ENCODE peak calls at places on chromosomes 7 and 10, in eight cellular contexts. One of them, this sample, is unnamed.

GRCh38 chr7:123782071-123782798 is 33.4 kb upstream of the WASL start:
- DNase-seq in WTC11: no peak
- DNase-seq in IMR-90: no peak
- DNase-seq in fibroblast of mammary gland: no peak
- DNase-seq in astrocyte of the spinal cord: no peak
- DNase-seq in osteoblast: no peak
- DNase-seq in GM12865: no peak
- DNase-seq in K562: no peak
- DNase-seq in this sample: no peak

GRCh38 chr7:38975944-38976392 is 1.7 kb upstream of the POU6F2 start:
- DNase-seq in WTC11: peak; percentile 75
- DNase-seq in IMR-90: no peak
- DNase-seq in fibroblast of mammary gland: no peak
- DNase-seq in astrocyte of the spinal cord: no peak
- DNase-seq in osteoblast: peak; percentile 38
- DNase-seq in GM12865: no peak
- DNase-seq in K562: no peak
- DNase-seq in this sample: no peak

GRCh38 chr7:18693401-18693800 is 197.9 kb downstream of the HDAC9 start:
- DNase-seq in WTC11: no peak
- DNase-seq in IMR-90: peak; percentile 89
- DNase-seq in fibroblast of mammary gland: peak; percentile 94
- DNase-seq in astrocyte of the spinal cord: peak; percentile 83
- DNase-seq in osteoblast: peak; percentile 3
- DNase-seq in GM12865: peak; percentile 19
- DNase-seq in K562: no peak
- DNase-seq in this sample: no peak

GRCh38 chr7:140517546-140518369 is 38.5 kb upstream of the MKRN1 start:
- DNase-seq in WTC11: peak; percentile 95
- DNase-seq in IMR-90: peak; percentile 89
- DNase-seq in fibroblast of mammary gland: peak; percentile 91
- DNase-seq in astrocyte of the spinal cord: peak; percentile 89
- DNase-seq in osteoblast: peak; percentile 98
- DNase-seq in GM12865: peak; percentile 78
- DNase-seq in K562: peak; percentile 96
- DNase-seq in this sample: peak; percentile 82

GRCh38 chr10:79410315-79411094 is 34.9 kb downstream of the ZCCHC24 start:
- DNase-seq in WTC11: no peak
- DNase-seq in IMR-90: no peak
- DNase-seq in fibroblast of mammary gland: peak; percentile 53
- DNase-seq in astrocyte of the spinal cord: no peak
- DNase-seq in osteoblast: no peak
- DNase-seq in GM12865: no peak
- DNase-seq in K562: no peak
- DNase-seq in this sample: no peak

GRCh38 chr7:88075216-88075615 is 141.2 kb downstream of the ADAM22 start:
- DNase-seq in WTC11: no peak
- DNase-seq in IMR-90: no peak
- DNase-seq in fibroblast of mammary gland: no peak
- DNase-seq in astrocyte of the spinal cord: no peak
- DNase-seq in osteoblast: no peak
- DNase-seq in GM12865: no peak
- DNase-seq in K562: no peak
- DNase-seq in this sample: no peak

GRCh38 chr10:89419548-89419947 is 5.2 kb downstream of the IFIT5 start:
- DNase-seq in WTC11: no peak
- DNase-seq in IMR-90: peak; percentile 31
- DNase-seq in fibroblast of mammary gland: peak; percentile 55
- DNase-seq in astrocyte of the spinal cord: peak; percentile 33
- DNase-seq in osteoblast: no peak
- DNase-seq in GM12865: peak; percentile 17
- DNase-seq in K562: peak; percentile 24
- DNase-seq in this sample: peak; percentile 31

GRCh38 chr7:32142649-32143048 is 72.4 kb upstream of the PDE1C start:
- DNase-seq in WTC11: no peak
- DNase-seq in IMR-90: peak; percentile 80
- DNase-seq in fibroblast of mammary gland: peak; percentile 29
- DNase-seq in astrocyte of the spinal cord: peak; percentile 81
- DNase-seq in osteoblast: no peak
- DNase-seq in GM12865: no peak
- DNase-seq in K562: no peak
- DNase-seq in this sample: no peak

GRCh38 chr7:130917669-130918128 is 183.7 kb upstream of the KLF14 start:
- DNase-seq in WTC11: no peak
- DNase-seq in IMR-90: peak; percentile 87
- DNase-seq in fibroblast of mammary gland: peak; percentile 80
- DNase-seq in astrocyte of the spinal cord: peak; percentile 73
- DNase-seq in osteoblast: no peak
- DNase-seq in GM12865: no peak
- DNase-seq in K562: no peak
- DNase-seq in this sample: peak; percentile 56

GRCh38 chr7:1856161-1856965 is 186.3 kb downstream of the ELFN1 start:
- DNase-seq in WTC11: peak; percentile 9
- DNase-seq in IMR-90: no peak
- DNase-seq in fibroblast of mammary gland: no peak
- DNase-seq in astrocyte of the spinal cord: no peak
- DNase-seq in osteoblast: peak; percentile 63
- DNase-seq in GM12865: no peak
- DNase-seq in K562: peak; percentile 91
- DNase-seq in this sample: no peak

GRCh38 chr7:95686109-95686508 is 86.2 kb upstream of the DYNC1I1 start:
- DNase-seq in WTC11: peak; percentile 18
- DNase-seq in IMR-90: peak; percentile 39
- DNase-seq in fibroblast of mammary gland: peak; percentile 76
- DNase-seq in astrocyte of the spinal cord: peak; percentile 65
- DNase-seq in osteoblast: no peak
- DNase-seq in GM12865: peak; percentile 43
- DNase-seq in K562: no peak
- DNase-seq in this sample: peak; percentile 20
- TF ChIP-seq CTCF in WTC11: peak; percentile 20
- TF ChIP-seq CTCF in IMR-90: peak; percentile 61
- TF ChIP-seq CTCF in fibroblast of mammary gland: peak; percentile 49
- TF ChIP-seq CTCF in astrocyte of the spinal cord: peak; percentile 39
- TF ChIP-seq CTCF in osteoblast: peak; percentile 53
- TF ChIP-seq CTCF in GM12865: peak; percentile 11
- TF ChIP-seq CTCF in K562: peak; percentile 51
- TF ChIP-seq CTCF in this sample: no peak

GRCh38 chr7:100048680-100049079 is 894 bp upstream of the ZSCAN21 start:
- DNase-seq in WTC11: no peak
- DNase-seq in IMR-90: no peak
- DNase-seq in fibroblast of mammary gland: no peak
- DNase-seq in astrocyte of the spinal cord: no peak
- DNase-seq in osteoblast: no peak
- DNase-seq in GM12865: no peak
- DNase-seq in K562: no peak
- DNase-seq in this sample: no peak

GRCh38 chr7:100049441-100050291 is at the start of gene ZSCAN21:
- DNase-seq in WTC11: peak; percentile 89
- DNase-seq in IMR-90: peak; percentile 84
- DNase-seq in fibroblast of mammary gland: peak; percentile 83
- DNase-seq in astrocyte of the spinal cord: peak; percentile 88
- DNase-seq in osteoblast: peak; percentile 97
- DNase-seq in GM12865: peak; percentile 77
- DNase-seq in K562: peak; percentile 97
- DNase-seq in this sample: peak; percentile 84

GRCh38 chr7:100057006-100057405 is 7.4 kb downstream of the ZSCAN21 start:
- DNase-seq in WTC11: no peak
- DNase-seq in IMR-90: no peak
- DNase-seq in fibroblast of mammary gland: no peak
- DNase-seq in astrocyte of the spinal cord: no peak
- DNase-seq in osteoblast: no peak
- DNase-seq in GM12865: no peak
- DNase-seq in K562: no peak
- DNase-seq in this sample: no peak

GRCh38 chr7:100051611-100052010 is 2.0 kb downstream of the ZSCAN21 start:
- DNase-seq in WTC11: no peak
- DNase-seq in IMR-90: no peak
- DNase-seq in fibroblast of mammary gland: no peak
- DNase-seq in astrocyte of the spinal cord: no peak
- DNase-seq in osteoblast: no peak
- DNase-seq in GM12865: no peak
- DNase-seq in K562: no peak
- DNase-seq in this sample: no peak

DNA sequence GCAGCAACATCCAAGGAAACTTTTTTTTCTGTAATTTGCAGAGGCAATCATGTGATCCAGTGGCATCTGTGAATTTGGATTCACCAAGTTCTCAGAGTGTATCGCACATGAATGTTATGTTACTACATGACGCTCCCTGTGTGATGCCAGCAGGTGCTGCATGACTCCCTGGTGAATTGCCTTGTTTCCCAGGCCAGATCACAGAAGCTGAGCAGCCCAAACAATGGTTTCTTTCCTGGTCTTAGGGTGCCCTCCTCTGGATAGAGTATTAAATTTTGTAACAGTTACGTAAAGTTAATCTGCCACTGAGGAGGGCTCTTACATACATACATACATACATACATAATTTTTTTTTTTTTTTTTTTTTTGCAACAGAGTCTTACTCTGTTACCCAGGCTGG is 3.6 kb downstream of the ZSCAN21 start:
- DNase-seq in WTC11: no peak
- DNase-seq in IMR-90: peak; percentile 86
- DNase-seq in fibroblast of mammary gland: peak; percentile 86
- DNase-seq in astrocyte of the spinal cord: peak; percentile 76
- DNase-seq in osteoblast: peak; percentile 93
- DNase-seq in GM12865: peak; percentile 55
- DNase-seq in K562: peak; percentile 49
- DNase-seq in this sample: peak; percentile 22
- TF ChIP-seq CTCF in WTC11: no peak
- TF ChIP-seq CTCF in IMR-90: peak; percentile 58
- TF ChIP-seq CTCF in fibroblast of mammary gland: peak; percentile 17
- TF ChIP-seq CTCF in astrocyte of the spinal cord: peak; percentile 12
- TF ChIP-seq CTCF in osteoblast: peak; percentile 37
- TF ChIP-seq CTCF in GM12865: no peak
- TF ChIP-seq CTCF in K562: peak; percentile 72
- TF ChIP-seq CTCF in this sample: no peak

GRCh38 chr10:117107280-117107679 is 30.8 kb downstream of the VAX1 start:
- DNase-seq in WTC11: no peak
- DNase-seq in IMR-90: no peak
- DNase-seq in fibroblast of mammary gland: no peak
- DNase-seq in astrocyte of the spinal cord: no peak
- DNase-seq in osteoblast: no peak
- DNase-seq in GM12865: no peak
- DNase-seq in K562: no peak
- DNase-seq in this sample: no peak

DNA sequence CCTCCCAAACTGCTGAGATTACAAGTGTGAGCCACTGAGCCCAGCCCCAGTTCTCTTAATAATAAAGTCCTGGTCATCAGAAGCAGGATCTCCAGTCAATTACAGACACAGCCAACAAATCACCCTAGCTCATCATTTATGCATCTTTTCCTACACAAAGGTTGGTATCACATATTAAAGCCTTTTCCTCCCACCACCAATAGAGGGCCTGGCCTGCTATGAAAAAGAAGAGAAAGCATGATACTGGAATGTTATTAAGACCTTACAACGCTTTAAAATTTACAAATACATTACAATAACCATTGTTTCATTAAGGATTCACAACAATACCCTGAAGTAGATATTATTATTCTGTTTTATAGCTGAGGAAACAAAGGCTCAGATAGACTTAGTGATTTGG is 25.9 kb downstream of the VAX1 start:
- DNase-seq in WTC11: no peak
- DNase-seq in IMR-90: no peak
- DNase-seq in fibroblast of mammary gland: no peak
- DNase-seq in astrocyte of the spinal cord: no peak
- DNase-seq in osteoblast: no peak
- DNase-seq in GM12865: no peak
- DNase-seq in K562: no peak
- DNase-seq in this sample: no peak
- TF ChIP-seq CTCF in WTC11: no peak
- TF ChIP-seq CTCF in IMR-90: no peak
- TF ChIP-seq CTCF in fibroblast of mammary gland: peak; percentile 41
- TF ChIP-seq CTCF in astrocyte of the spinal cord: peak; percentile 33
- TF ChIP-seq CTCF in osteoblast: no peak
- TF ChIP-seq CTCF in GM12865: no peak
- TF ChIP-seq CTCF in K562: peak; percentile 23
- TF ChIP-seq CTCF in this sample: no peak

GRCh38 chr10:4839353-4839752 is 13.3 kb downstream of the AKR1E2 start:
- DNase-seq in WTC11: no peak
- DNase-seq in IMR-90: no peak
- DNase-seq in fibroblast of mammary gland: no peak
- DNase-seq in astrocyte of the spinal cord: no peak
- DNase-seq in osteoblast: no peak
- DNase-seq in GM12865: no peak
- DNase-seq in K562: peak; percentile 22
- DNase-seq in this sample: no peak
- TF ChIP-seq CTCF in WTC11: no peak
- TF ChIP-seq CTCF in IMR-90: no peak
- TF ChIP-seq CTCF in fibroblast of mammary gland: no peak
- TF ChIP-seq CTCF in astrocyte of the spinal cord: no peak
- TF ChIP-seq CTCF in osteoblast: peak; percentile 8
- TF ChIP-seq CTCF in GM12865: no peak
- TF ChIP-seq CTCF in K562: peak; percentile 38
- TF ChIP-seq CTCF in this sample: no peak

GRCh38 chr10:76055466-76055865 is 624.0 kb downstream of the LRMDA start:
- DNase-seq in WTC11: no peak
- DNase-seq in IMR-90: no peak
- DNase-seq in fibroblast of mammary gland: no peak
- DNase-seq in astrocyte of the spinal cord: no peak
- DNase-seq in osteoblast: no peak
- DNase-seq in GM12865: no peak
- DNase-seq in K562: no peak
- DNase-seq in this sample: no peak
- TF ChIP-seq CTCF in WTC11: no peak
- TF ChIP-seq CTCF in IMR-90: no peak
- TF ChIP-seq CTCF in fibroblast of mammary gland: no peak
- TF ChIP-seq CTCF in astrocyte of the spinal cord: no peak
- TF ChIP-seq CTCF in osteoblast: no peak
- TF ChIP-seq CTCF in GM12865: no peak
- TF ChIP-seq CTCF in K562: no peak
- TF ChIP-seq CTCF in this sample: no peak

DNA sequence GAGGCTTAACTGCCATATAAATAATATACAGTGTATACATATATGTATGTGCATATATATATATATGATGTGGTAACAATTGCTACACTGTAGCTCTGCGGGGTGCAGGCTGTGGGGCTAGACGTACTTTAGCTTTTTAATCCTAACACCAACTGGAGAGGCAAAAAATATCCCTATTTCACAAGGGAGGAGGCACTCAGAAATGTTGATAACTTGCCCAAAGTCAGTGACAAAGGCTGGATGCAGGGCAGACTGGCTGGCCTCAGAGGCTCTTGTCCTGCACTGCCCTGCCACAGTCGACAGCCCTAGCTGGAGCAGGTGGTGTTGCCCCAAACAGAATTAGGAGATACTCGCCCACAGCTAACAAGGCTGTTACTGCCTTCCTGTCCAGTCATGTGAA is 1.5 kb upstream of the RELN start:
- DNase-seq in WTC11: no peak
- DNase-seq in IMR-90: no peak
- DNase-seq in fibroblast of mammary gland: no peak
- DNase-seq in astrocyte of the spinal cord: no peak
- DNase-seq in osteoblast: peak; percentile 74
- DNase-seq in GM12865: no peak
- DNase-seq in K562: no peak
- DNase-seq in this sample: no peak
- TF ChIP-seq CTCF in WTC11: no peak
- TF ChIP-seq CTCF in IMR-90: no peak
- TF ChIP-seq CTCF in fibroblast of mammary gland: no peak
- TF ChIP-seq CTCF in astrocyte of the spinal cord: no peak
- TF ChIP-seq CTCF in osteoblast: no peak
- TF ChIP-seq CTCF in GM12865: no peak
- TF ChIP-seq CTCF in K562: no peak
- TF ChIP-seq CTCF in this sample: no peak

GRCh38 chr10:35822316-35822715 is 180.2 kb upstream of the FZD8 start:
- DNase-seq in WTC11: peak; percentile 73
- DNase-seq in IMR-90: peak; percentile 54
- DNase-seq in fibroblast of mammary gland: peak; percentile 76
- DNase-seq in astrocyte of the spinal cord: peak; percentile 64
- DNase-seq in osteoblast: peak; percentile 88
- DNase-seq in GM12865: peak; percentile 22
- DNase-seq in K562: no peak
- DNase-seq in this sample: no peak
- TF ChIP-seq CTCF in WTC11: no peak
- TF ChIP-seq CTCF in IMR-90: peak; percentile 23
- TF ChIP-seq CTCF in fibroblast of mammary gland: peak; percentile 39
- TF ChIP-seq CTCF in astrocyte of the spinal cord: peak; percentile 31
- TF ChIP-seq CTCF in osteoblast: peak; percentile 46
- TF ChIP-seq CTCF in GM12865: no peak
- TF ChIP-seq CTCF in K562: no peak
- TF ChIP-seq CTCF in this sample: no peak